ENCODE peak calls at places on chromosome 3, in nine cellular contexts. D is cardiac muscle cell; T is spleen; C is GM23248; L is CD8-positive, alpha-beta memory T cell; K is lower lobe of right lung; P is IMR-90; H is uterus; U is HCT116. A is an unnamed sample.

GRCh38 chr3:142888484-142889262 is at the start of gene PCOLCE2:
- DNase-seq in D (peak; percentile 61), T (peak; percentile 83), C (peak; percentile 71), L (no peak), K (peak; percentile 55), P (no peak), H (peak; percentile 27), U (peak; percentile 27), A (peak; percentile 60)

GRCh38 chr3:108437439-108437838 is 73.0 kb downstream of the MYH15 start:
- DNase-seq in D (no peak), T (no peak), C (no peak), L (no peak), K (no peak), P (no peak), H (no peak), U (no peak), A (no peak)

GRCh38 chr3:115792206-115792955 is 169.1 kb downstream of the GAP43 start:
- DNase-seq in D (no peak), T (no peak), C (peak; percentile 59), L (peak; percentile 67), K (no peak), P (peak; percentile 52), H (no peak), U (no peak), A (no peak)

GRCh38 chr3:128068156-128068620 is 16.0 kb downstream of the SEC61A1 start:
- DNase-seq in D (peak; percentile 58), T (peak; percentile 67), C (peak; percentile 66), L (peak; percentile 38), K (no peak), P (peak; percentile 55), H (no peak), U (peak; percentile 35), A (no peak)

GRCh38 chr3:46990573-46991374 is 11.3 kb downstream of the NBEAL2 start:
- DNase-seq in D (no peak), T (peak; percentile 87), C (no peak), L (no peak), K (peak; percentile 79), P (no peak), H (no peak), U (no peak), A (no peak)

GRCh38 chr3:124200336-124200901 is 208.5 kb upstream of the ROPN1 start:
- DNase-seq in D (no peak), T (no peak), C (peak; percentile 29), L (no peak), K (no peak), P (peak; percentile 22), H (no peak), U (no peak), A (no peak)

GRCh38 chr3:49324768-49325167 is 15.1 kb downstream of the USP4 start:
- DNase-seq in D (no peak), T (no peak), C (no peak), L (no peak), K (no peak), P (no peak), H (no peak), U (no peak), A (no peak)

GRCh38 chr3:145892869-145893268 is 268.1 kb downstream of the PLOD2 start:
- DNase-seq in D (no peak), T (no peak), C (no peak), L (no peak), K (no peak), P (no peak), H (no peak), U (no peak), A (no peak)

DNA sequence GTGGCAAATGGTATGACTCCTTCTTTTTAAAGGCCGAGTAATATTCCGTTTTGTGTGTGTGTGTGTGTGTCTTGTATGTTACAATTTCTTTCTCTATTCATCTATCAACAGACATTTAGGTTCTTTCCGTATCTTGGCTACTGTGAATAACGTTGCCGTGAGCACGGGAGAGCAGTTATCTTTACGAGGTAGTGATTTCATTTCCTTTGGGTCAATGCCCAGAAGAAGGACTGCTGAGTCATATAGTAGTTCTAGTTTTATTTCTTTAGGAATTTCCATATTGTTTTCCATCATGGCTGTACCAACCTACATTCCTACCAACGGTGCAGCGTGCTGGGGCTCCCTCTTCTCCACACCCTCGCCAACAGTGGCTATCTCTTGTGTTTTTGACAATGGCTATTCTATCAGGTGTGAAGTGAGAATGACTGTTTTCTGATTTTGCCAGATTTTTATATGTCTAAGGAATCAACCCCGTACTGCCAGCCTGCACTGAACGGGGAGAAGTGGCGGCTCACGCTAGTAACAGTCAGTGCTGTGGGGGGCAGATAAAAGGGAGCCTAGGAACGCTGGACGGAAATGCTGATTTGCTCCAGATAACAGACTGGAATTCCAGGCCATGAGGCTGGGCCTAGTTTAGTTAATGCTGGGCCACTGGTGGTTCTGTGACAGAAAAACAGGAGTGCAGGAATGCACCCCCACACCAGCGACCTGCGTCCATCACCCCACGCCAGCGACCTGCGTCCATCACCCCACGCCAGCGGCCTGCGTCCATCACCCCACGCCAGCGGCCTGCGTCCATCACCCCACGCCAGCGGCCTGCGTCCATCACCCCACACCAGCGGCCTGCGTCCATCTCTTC is 168.1 kb downstream of the XXYLT1 start:
- DNase-seq in D (no peak), T (peak; percentile 56), C (peak; percentile 96), L (no peak), K (no peak), P (peak; percentile 98), H (peak; percentile 47), U (peak; percentile 61), A (no peak)
- H3K27ac ChIP-seq in D (no peak overlapping the region), T (peak overlapping the region; percentile 81), C (peak overlapping the region; percentile 82), L (no peak overlapping the region), K (no peak overlapping the region), P (peak overlapping the region; percentile 96), H (peak overlapping the region; percentile 86), U (peak overlapping the region; percentile 52), A (no peak overlapping the region)

DNA sequence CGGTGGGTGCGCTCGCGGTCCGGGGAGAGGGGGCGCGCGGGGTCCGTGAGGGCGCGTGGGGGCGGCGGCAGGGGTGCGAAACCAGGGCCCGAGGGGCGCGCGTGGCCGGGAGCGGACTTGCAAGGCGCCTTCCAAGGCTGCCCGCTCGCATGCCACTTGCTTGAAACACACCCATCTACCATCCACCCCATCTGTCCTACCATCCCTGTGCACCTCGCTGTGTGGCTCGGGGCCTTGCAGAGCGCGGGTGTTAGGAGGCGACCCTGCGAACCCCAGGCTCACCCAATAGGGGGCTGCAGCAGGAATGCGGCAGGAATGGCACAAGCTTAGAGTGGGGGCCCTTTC is 240 bp downstream of the CFAP100 start:
- DNase-seq in D (no peak), T (no peak), C (no peak), L (no peak), K (no peak), P (no peak), H (no peak), U (no peak), A (no peak)
- H3K4me1 ChIP-seq in D (peaks cover 4% of the 10 kb centered on the region), T (no peaks in the 10 kb centered on the region), C (no peaks in the 10 kb centered on the region), L (no peaks in the 10 kb centered on the region), K (peaks cover 10% of the 10 kb centered on the region), P (no peaks in the 10 kb centered on the region), H (no peaks in the 10 kb centered on the region), U (no peaks in the 10 kb centered on the region), A (no peaks in the 10 kb centered on the region)

GRCh38 chr3:137970914-137971831 is 38.8 kb upstream of the CLDN18 start:
- DNase-seq in D (peak; percentile 88), T (peak; percentile 82), C (peak; percentile 80), L (no peak), K (peak; percentile 86), P (peak; percentile 50), H (peak; percentile 50), U (peak; percentile 65), A (peak; percentile 68)
- H3K4me3 ChIP-seq in D (no peak overlapping the region), T (no peak overlapping the region), C (peak overlapping the region; percentile 31), L (no peak overlapping the region), K (no peak overlapping the region), P (no peak overlapping the region), H (no peak overlapping the region), U (no peak overlapping the region), A (no peak overlapping the region)

DNA sequence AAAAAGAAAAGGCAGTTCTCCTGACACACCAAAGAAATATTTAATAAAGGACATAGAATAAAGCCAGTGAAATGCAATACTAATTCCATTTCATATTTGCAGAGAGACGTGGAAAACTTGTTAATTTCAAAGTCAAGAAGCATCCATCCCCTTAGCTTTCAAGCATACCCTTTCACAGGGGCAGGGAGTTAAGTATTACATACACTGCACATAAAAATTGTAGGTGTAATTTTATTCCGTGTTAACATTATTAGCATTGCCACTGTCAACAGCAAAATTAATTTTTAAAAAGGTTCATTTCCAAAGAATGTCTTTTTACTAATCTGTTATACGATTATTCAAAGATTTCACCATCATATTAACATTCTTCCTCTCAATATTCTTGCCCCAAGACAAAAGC is 518.0 kb downstream of the MECOM start:
- DNase-seq in D (no peak), T (no peak), C (peak; percentile 5), L (no peak), K (no peak), P (no peak), H (no peak), U (no peak), A (no peak)
- H3K27ac ChIP-seq in D (no peak overlapping the region), T (peak overlapping the region; percentile 83), C (no peak overlapping the region), L (peak overlapping the region; percentile 9), K (peak overlapping the region; percentile 83), P (no peak overlapping the region), H (peak overlapping the region; percentile 77), U (no peak overlapping the region), A (peak overlapping the region; percentile 62)

DNA sequence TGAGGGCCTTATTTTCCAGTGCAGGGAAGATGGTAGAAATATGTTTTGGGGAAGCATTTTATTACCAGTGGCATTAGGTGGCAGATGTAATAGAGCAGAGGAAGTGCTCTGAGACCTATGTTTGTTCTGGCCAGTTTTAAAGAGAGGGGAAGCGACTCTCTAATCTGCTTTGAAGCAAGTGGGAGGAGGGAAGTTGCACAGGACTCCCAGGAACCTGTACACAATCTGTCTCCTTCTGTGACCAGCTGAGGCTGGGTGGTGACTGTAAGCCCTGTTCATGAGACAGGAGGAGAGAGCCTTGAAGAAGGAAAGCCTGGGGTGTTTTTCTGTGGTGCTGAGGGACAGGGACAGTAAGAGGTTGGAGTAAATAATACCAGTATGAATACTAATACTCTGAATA is 60.5 kb downstream of the LPP start:
- DNase-seq in D (no peak), T (no peak), C (no peak), L (no peak), K (peak; percentile 56), P (no peak), H (no peak), U (no peak), A (no peak)
- H3K4me1 ChIP-seq in D (peaks cover 25% of the 10 kb centered on the region), T (peaks cover 66% of the 10 kb centered on the region), C (peaks cover 15% of the 10 kb centered on the region), L (no peaks in the 10 kb centered on the region), K (peaks cover 60% of the 10 kb centered on the region), P (peaks cover 35% of the 10 kb centered on the region), H (no peaks in the 10 kb centered on the region), U (no peaks in the 10 kb centered on the region), A (peaks cover 27% of the 10 kb centered on the region)

A was measured in psoas muscle.